ENCODE peak calls at places on chromosomes 6 and 20, in five cellular contexts. One of them, this sample, is unnamed.
A peak's percentile ranks its signal among the peaks of the same experiment; 100 is the strongest.

GRCh38 chr20:23231561-23232218 is 118.9 kb upstream of the NXT1 start:
- DNase-seq in upper lobe of left lung: no peak
- DNase-seq in H1: peak; percentile 30
- DNase-seq in breast epithelium: no peak
- DNase-seq in stomach: no peak
- DNase-seq in this sample: peak; percentile 62

GRCh38 chr6:150830409-150831165 is 34.9 kb upstream of the MTHFD1L start:
- DNase-seq in upper lobe of left lung: no peak
- DNase-seq in H1: no peak
- DNase-seq in breast epithelium: no peak
- DNase-seq in stomach: no peak
- DNase-seq in this sample: no peak

GRCh38 chr6:37451411-37452273 is 18.6 kb downstream of the CMTR1 start:
- DNase-seq in upper lobe of left lung: no peak
- DNase-seq in H1: no peak
- DNase-seq in breast epithelium: no peak
- DNase-seq in stomach: no peak
- DNase-seq in this sample: no peak

GRCh38 chr20:25274481-25274880 is 26.6 kb downstream of the PYGB start:
- DNase-seq in upper lobe of left lung: peak; percentile 59
- DNase-seq in H1: peak; percentile 30
- DNase-seq in breast epithelium: peak; percentile 15
- DNase-seq in stomach: peak; percentile 11
- DNase-seq in this sample: peak; percentile 46

GRCh38 chr6:38176797-38177751 is 357.5 kb downstream of the ZFAND3 start:
- DNase-seq in upper lobe of left lung: no peak
- DNase-seq in H1: no peak
- DNase-seq in breast epithelium: no peak
- DNase-seq in stomach: no peak
- DNase-seq in this sample: no peak

GRCh38 chr20:48718914-48719578 is 108.8 kb downstream of the PREX1 start:
- DNase-seq in upper lobe of left lung: no peak
- DNase-seq in H1: no peak
- DNase-seq in breast epithelium: no peak
- DNase-seq in stomach: no peak
- DNase-seq in this sample: no peak

GRCh38 chr6:163579880-163580295 is 165.4 kb downstream of the QKI start:
- DNase-seq in upper lobe of left lung: no peak
- DNase-seq in H1: no peak
- DNase-seq in breast epithelium: no peak
- DNase-seq in stomach: no peak
- DNase-seq in this sample: no peak

GRCh38 chr6:29678114-29678513 is 2.8 kb downstream of the ZFP57 start:
- DNase-seq in upper lobe of left lung: no peak
- DNase-seq in H1: no peak
- DNase-seq in breast epithelium: no peak
- DNase-seq in stomach: no peak
- DNase-seq in this sample: no peak

GRCh38 chr6:151160869-151161268 is 78.9 kb upstream of the AKAP12 start:
- DNase-seq in upper lobe of left lung: no peak
- DNase-seq in H1: no peak
- DNase-seq in breast epithelium: no peak
- DNase-seq in stomach: peak; percentile 43
- DNase-seq in this sample: no peak

GRCh38 chr20:63695419-63696310 is 787 bp upstream of the TNFRSF6B start:
- DNase-seq in upper lobe of left lung: peak; percentile 77
- DNase-seq in H1: no peak
- DNase-seq in breast epithelium: no peak
- DNase-seq in stomach: peak; percentile 46
- DNase-seq in this sample: no peak
- TF ChIP-seq POLR2AphosphoS5 in upper lobe of left lung: no peak
- TF ChIP-seq POLR2AphosphoS5 in H1: no peak
- TF ChIP-seq POLR2AphosphoS5 in breast epithelium: no peak
- TF ChIP-seq POLR2AphosphoS5 in stomach: no peak
- TF ChIP-seq POLR2AphosphoS5 in this sample: no peak

DNA sequence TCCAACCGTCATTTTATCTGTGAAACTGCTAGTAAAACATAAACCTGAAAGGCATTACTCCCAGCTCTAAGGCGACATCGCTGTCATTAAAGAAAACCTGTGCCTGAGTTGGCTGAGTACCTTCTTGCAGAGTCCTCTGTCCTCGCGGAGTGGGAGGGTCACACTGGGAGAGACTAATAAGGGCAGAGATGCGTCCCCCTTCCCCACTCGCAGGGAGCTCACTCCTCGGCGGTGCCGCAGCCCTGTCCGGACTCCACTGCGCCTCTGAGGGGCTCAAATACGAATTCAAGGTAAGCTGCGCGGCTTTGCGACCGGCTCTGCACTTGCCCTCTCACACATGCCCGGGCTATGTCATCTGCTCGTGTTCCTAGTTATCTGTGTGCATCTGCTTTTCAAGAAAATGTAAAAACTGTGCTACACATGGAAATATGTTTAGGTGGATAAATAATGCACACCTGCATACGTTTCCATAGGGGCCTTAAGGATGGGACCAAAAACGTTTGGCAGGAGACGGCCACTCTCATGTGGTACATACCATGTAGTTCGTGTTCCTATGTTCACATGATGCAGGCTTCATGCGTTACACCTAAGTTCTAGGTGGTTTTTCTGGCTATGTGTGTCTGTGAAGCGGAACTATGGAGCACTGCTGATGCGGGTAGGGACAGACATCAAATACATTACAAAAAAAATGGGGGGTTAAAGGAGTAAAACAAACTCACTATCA is at the start of gene COL19A1:
- DNase-seq in upper lobe of left lung: peak; percentile 61
- DNase-seq in H1: peak; percentile 60
- DNase-seq in breast epithelium: no peak
- DNase-seq in stomach: no peak
- DNase-seq in this sample: no peak
- TF ChIP-seq POLR2A in upper lobe of left lung: no peak
- TF ChIP-seq POLR2A in H1: no peak
- TF ChIP-seq POLR2A in breast epithelium: no peak
- TF ChIP-seq POLR2A in stomach: no peak
- TF ChIP-seq POLR2A in this sample: no peak

GRCh38 chr20:57396638-57397003 is 5.4 kb downstream of the RBM38 start:
- DNase-seq in upper lobe of left lung: no peak
- DNase-seq in H1: no peak
- DNase-seq in breast epithelium: no peak
- DNase-seq in stomach: no peak
- DNase-seq in this sample: no peak
- H3K27ac ChIP-seq in upper lobe of left lung: no peak overlapping the region
- H3K27ac ChIP-seq in H1: no peak overlapping the region
- H3K27ac ChIP-seq in breast epithelium: peak overlapping the region; percentile 77
- H3K27ac ChIP-seq in stomach: peak overlapping the region; percentile 92
- H3K27ac ChIP-seq in this sample: no peak overlapping the region

DNA sequence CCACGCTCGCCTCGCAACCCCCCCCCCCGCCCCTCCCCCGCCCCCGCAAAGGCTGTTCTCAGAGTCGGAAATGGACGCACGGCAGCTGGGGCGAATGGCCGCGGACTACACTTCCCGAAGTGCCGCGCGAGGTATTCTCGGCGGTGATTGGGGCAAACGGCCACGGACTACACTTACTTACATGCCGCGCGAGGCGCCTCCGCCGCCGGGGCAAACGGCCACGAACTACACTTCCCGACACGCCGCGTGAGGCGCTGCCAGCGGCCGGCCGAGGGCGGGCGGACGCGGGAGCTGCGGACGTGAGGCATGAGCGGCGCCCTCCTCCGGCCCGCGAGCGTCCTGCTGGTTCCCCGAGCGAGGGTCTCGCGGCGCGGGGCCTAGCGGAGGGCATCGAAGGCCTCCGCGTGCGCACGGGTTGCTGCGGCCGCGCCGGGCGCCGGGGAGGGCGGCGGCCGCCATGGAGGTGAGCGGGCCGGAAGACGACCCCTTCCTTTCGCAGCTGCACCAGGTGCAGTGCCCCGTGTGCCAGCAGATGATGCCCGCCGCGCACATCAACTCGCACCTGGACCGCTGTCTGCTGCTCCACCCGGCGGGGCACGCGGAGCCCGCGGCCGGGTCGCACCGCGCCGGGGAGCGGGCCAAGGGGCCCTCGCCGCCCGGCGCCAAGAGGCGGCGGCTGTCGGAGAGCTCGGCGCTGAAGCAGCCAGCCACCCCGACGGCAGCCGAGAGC is at the start of gene WRNIP1:
- DNase-seq in upper lobe of left lung: peak; percentile 99
- DNase-seq in H1: peak; percentile 92
- DNase-seq in breast epithelium: peak; percentile 99
- DNase-seq in stomach: peak; percentile 99
- DNase-seq in this sample: peak; percentile 99
- TF ChIP-seq POLR2AphosphoS5 in upper lobe of left lung: peak; percentile 82
- TF ChIP-seq POLR2AphosphoS5 in H1: peak; percentile 26
- TF ChIP-seq POLR2AphosphoS5 in breast epithelium: peak; percentile 82
- TF ChIP-seq POLR2AphosphoS5 in stomach: peak; percentile 88
- TF ChIP-seq POLR2AphosphoS5 in this sample: peak; percentile 54

This sample was measured in suprapubic skin.